ENCODE peak calls at places on chromosomes 2 and 18, in eight cellular contexts. X is epithelial cell of esophagus; B is stimulated activated naive B cell treated with anti-CD40 and anti-IgM and Interleukin-4, amounts not matched to agents 10 μg/mL and 1 μg/mL and 100 μg/mL, for 72 hours; E is natural killer cell; L is H1; P is suprapubic skin; Z is activated CD4-positive, alpha-beta T cell treated with anti-CD3 and anti-CD28 coated beads, Interleukin-2, amount 50 U/mL, for 4 hours; G is NCI-H1092 treated with DMSO at 0.1 percent for 48 hours. Q is an unnamed sample.

GRCh38 chr2:230403746-230404145 is 12.3 kb upstream of the SP100 start:
- DNase-seq in X (no peak), B (no peak), E (no peak), L (no peak), P (no peak), Z (no peak), G (no peak), Q (no peak)

GRCh38 chr2:156156580-156156979 is 175.9 kb downstream of the NR4A2 start:
- DNase-seq in X (no peak), B (no peak), E (no peak), L (no peak), P (no peak), Z (no peak), G (no peak), Q (no peak)

GRCh38 chr2:167134381-167135072 is 246.2 kb downstream of the XIRP2 start:
- DNase-seq in X (peak; percentile 82), B (no peak), E (no peak), L (no peak), P (no peak), Z (no peak), G (no peak), Q (peak; percentile 86)

GRCh38 chr18:52499018-52499417 is 159.0 kb downstream of the DCC start:
- DNase-seq in X (no peak), B (no peak), E (no peak), L (no peak), P (no peak), Z (no peak), G (no peak), Q (no peak)

GRCh38 chr2:129934044-129934822 is 45.2 kb upstream of the RAB6C start:
- DNase-seq in X (no peak), B (no peak), E (no peak), L (no peak), P (no peak), Z (no peak), G (no peak), Q (no peak)

GRCh38 chr2:9234680-9235387 is 28.2 kb downstream of the ASAP2 start:
- DNase-seq in X (peak; percentile 93), B (no peak), E (no peak), L (no peak), P (no peak), Z (no peak), G (no peak), Q (peak; percentile 99)

GRCh38 chr18:28359177-28359576 is 182.2 kb upstream of the CDH2 start:
- DNase-seq in X (peak; percentile 27), B (no peak), E (no peak), L (no peak), P (no peak), Z (no peak), G (no peak), Q (peak; percentile 5)

GRCh38 chr18:13444430-13445240 is 226.1 kb downstream of the LDLRAD4 start:
- DNase-seq in X (no peak), B (no peak), E (no peak), L (no peak), P (no peak), Z (no peak), G (no peak), Q (no peak)

GRCh38 chr2:62706721-62707516 is 1.4 kb downstream of the EHBP1 start:
- DNase-seq in X (peak; percentile 13), B (no peak), E (no peak), L (no peak), P (no peak), Z (no peak), G (no peak), Q (no peak)

GRCh38 chr2:239735131-239735828 is 289.9 kb downstream of the NDUFA10 start:
- DNase-seq in X (no peak), B (no peak), E (no peak), L (no peak), P (no peak), Z (no peak), G (peak; percentile 52), Q (no peak)

GRCh38 chr18:60060578-60060977 is 160.8 kb downstream of the PMAIP1 start:
- DNase-seq in X (peak; percentile 76), B (no peak), E (no peak), L (no peak), P (no peak), Z (no peak), G (no peak), Q (peak; percentile 61)

GRCh38 chr2:8146329-8147048 is 535.4 kb upstream of the ID2 start:
- DNase-seq in X (no peak), B (no peak), E (no peak), L (no peak), P (no peak), Z (no peak), G (peak; percentile 70), Q (no peak)

GRCh38 chr18:53426656-53427055 is 797.8 kb downstream of the MBD2 start:
- DNase-seq in X (no peak), B (no peak), E (no peak), L (no peak), P (no peak), Z (no peak), G (peak; percentile 75), Q (no peak)

GRCh38 chr18:9103488-9103887 is 989 bp downstream of the NDUFV2 start:
- DNase-seq in X (no peak), B (no peak), E (no peak), L (no peak), P (no peak), Z (no peak), G (peak; percentile 1), Q (peak; percentile 52)

GRCh38 chr18:55869965-55870585 is 282.1 kb upstream of the TCF4 start:
- DNase-seq in X (peak; percentile 49), B (no peak), E (no peak), L (no peak), P (no peak), Z (no peak), G (no peak), Q (peak; percentile 39)

GRCh38 chr2:211869134-211869533 is 669.5 kb downstream of the ERBB4 start:
- DNase-seq in X (no peak), B (no peak), E (no peak), L (no peak), P (no peak), Z (no peak), G (no peak), Q (no peak)

GRCh38 chr18:32425466-32425865 is 45.2 kb downstream of the GAREM1 start:
- DNase-seq in X (peak; percentile 53), B (no peak), E (no peak), L (no peak), P (no peak), Z (no peak), G (no peak), Q (peak; percentile 80)

GRCh38 chr18:63648241-63648640 is 4.2 kb upstream of the SERPINB4 start:
- DNase-seq in X (peak; percentile 55), B (no peak), E (no peak), L (no peak), P (no peak), Z (no peak), G (no peak), Q (peak; percentile 58)

GRCh38 chr2:60549250-60550150 is 4.0 kb downstream of the BCL11A start:
- DNase-seq in X (peak; percentile 46), B (peak; percentile 51), E (no peak), L (no peak), P (peak; percentile 79), Z (no peak), G (peak; percentile 66), Q (no peak)

GRCh38 chr18:3758531-3758930 is 308.6 kb downstream of the TGIF1 start:
- DNase-seq in X (peak; percentile 81), B (no peak), E (no peak), L (no peak), P (no peak), Z (no peak), G (no peak), Q (peak; percentile 83)

GRCh38 chr2:237201461-237202287 is 116.0 kb downstream of the COPS8 start:
- DNase-seq in X (no peak), B (no peak), E (no peak), L (no peak), P (no peak), Z (no peak), G (no peak), Q (no peak)

GRCh38 chr2:67865871-67866386 is 196.9 kb downstream of the C1D start:
- DNase-seq in X (no peak), B (no peak), E (no peak), L (no peak), P (no peak), Z (no peak), G (no peak), Q (no peak)

GRCh38 chr18:22551536-22552151 is 133.9 kb upstream of the CTAGE1 start:
- DNase-seq in X (peak; percentile 97), B (no peak), E (no peak), L (no peak), P (no peak), Z (no peak), G (no peak), Q (peak; percentile 99)

Q was measured in bronchial epithelial cell.